ENCODE peak calls at places on chromosome 16, in seven cellular contexts. Z is lower lobe of right lung; D is CD4-positive, alpha-beta memory T cell; R is mucosa of descending colon; E is uterus; M is body of pancreas; S is heart left ventricle. I is an unnamed sample. For H3K4me1 and H3K9me3, the result is how much of the 10 kb centered on the place peaks cover.

GRCh38 chr16:70476272-70477020 is 22.1 kb downstream of the FCSK start:
- DNase-seq in R (no peak), E (no peak), D (no peak), S (no peak), M (no peak), Z (no peak), I (no peak)

GRCh38 chr16:23527961-23528634 is 17.8 kb upstream of the GGA2 start:
- DNase-seq in E (no peak), D (no peak), R (no peak), Z (no peak), M (peak), S (no peak), I (no peak)

GRCh38 chr16:63981639-63982038 is 1140.2 kb downstream of the CDH11 start:
- DNase-seq in E (no peak), Z (no peak), M (no peak), D (no peak), R (no peak), S (no peak), I (no peak)

GRCh38 chr16:75653926-75654325 is 6.4 kb downstream of the TERF2IP start:
- DNase-seq in Z (no peak), E (no peak), S (no peak), M (no peak), D (no peak), R (no peak), I (no peak)

GRCh38 chr16:58020628-58021521 is 4.7 kb upstream of the MMP15 start:
- DNase-seq in S (peak), M (peak), E (peak), R (no peak), D (peak), Z (peak), I (peak)

GRCh38 chr16:83574388-83574787 is 233.4 kb upstream of the HSBP1 start:
- DNase-seq in E (no peak), M (no peak), S (no peak), Z (no peak), R (no peak), D (no peak), I (no peak)

GRCh38 chr16:58102665-58103427 is 26.3 kb downstream of the CFAP20 start:
- DNase-seq in Z (no peak), E (no peak), M (no peak), R (no peak), D (no peak), S (peak), I (no peak)

GRCh38 chr16:11259288-11259621 is 3.3 kb upstream of the SOCS1 start:
- DNase-seq in E (no peak), M (peak), D (no peak), R (no peak), Z (no peak), S (no peak), I (no peak)

GRCh38 chr16:4373909-4374742 is 2.5 kb downstream of the VASN start:
- DNase-seq in M (peak), Z (peak), R (no peak), E (peak), S (peak), D (no peak), I (no peak)

GRCh38 chr16:86951831-86952598 is 365.2 kb downstream of the C16orf95 start:
- DNase-seq in D (no peak), E (no peak), Z (no peak), R (no peak), S (peak), M (peak), I (no peak)

GRCh38 chr16:47142469-47143328 is 1.0 kb downstream of the NETO2 start:
- DNase-seq in S (peak), E (no peak), R (peak), Z (peak), M (peak), D (peak), I (no peak)

GRCh38 chr16:54446639-54447038 is 160.1 kb upstream of the IRX3 start:
- DNase-seq in R (no peak), D (no peak), Z (no peak), M (no peak), E (no peak), S (peak), I (no peak)

GRCh38 chr16:19481291-19481690 is 40.6 kb downstream of the GDE1 start:
- DNase-seq in R (no peak), S (no peak), Z (no peak), M (no peak), E (no peak), D (no peak), I (no peak)

GRCh38 chr16:80158766-80159165 is 382.0 kb upstream of the DYNLRB2 start:
- DNase-seq in S (no peak), M (no peak), Z (no peak), D (no peak), R (no peak), E (no peak), I (no peak)

GRCh38 chr16:66517586-66518263 is 32.2 kb downstream of the TK2 start:
- DNase-seq in E (no peak), D (no peak), S (peak), Z (no peak), R (no peak), M (no peak), I (no peak)

GRCh38 chr16:57479043-57479421 is 7.3 kb downstream of the DOK4 start:
- DNase-seq in S (no peak), Z (no peak), E (no peak), D (no peak), M (no peak), R (peak), I (no peak)

GRCh38 chr16:66605177-66605999 is 884 bp downstream of the CMTM3 start:
- DNase-seq in M (peak), S (peak), D (no peak), E (peak), R (peak), Z (peak), I (peak)

GRCh38 chr16:25065899-25066298 is 45.6 kb upstream of the LCMT1 start:
- DNase-seq in Z (no peak), E (no peak), D (no peak), M (no peak), S (no peak), R (no peak), I (no peak)

GRCh38 chr16:89324056-89325010 is 106.8 kb downstream of the ZNF778 start:
- DNase-seq in S (peak), Z (peak), R (peak), D (no peak), M (no peak), E (no peak), I (no peak)

GRCh38 chr16:89320717-89321501 is 103.4 kb downstream of the ZNF778 start:
- DNase-seq in S (peak), R (peak), Z (peak), D (no peak), M (peak), E (no peak), I (no peak)

GRCh38 chr16:89325861-89326471 is 108.5 kb downstream of the ZNF778 start:
- DNase-seq in D (no peak), E (peak), M (peak), R (peak), Z (peak), S (no peak), I (no peak)

GRCh38 chr16:89322381-89323119 is 105.0 kb downstream of the ZNF778 start:
- DNase-seq in R (peak), Z (peak), D (no peak), S (peak), E (peak), M (no peak), I (no peak)

DNA sequence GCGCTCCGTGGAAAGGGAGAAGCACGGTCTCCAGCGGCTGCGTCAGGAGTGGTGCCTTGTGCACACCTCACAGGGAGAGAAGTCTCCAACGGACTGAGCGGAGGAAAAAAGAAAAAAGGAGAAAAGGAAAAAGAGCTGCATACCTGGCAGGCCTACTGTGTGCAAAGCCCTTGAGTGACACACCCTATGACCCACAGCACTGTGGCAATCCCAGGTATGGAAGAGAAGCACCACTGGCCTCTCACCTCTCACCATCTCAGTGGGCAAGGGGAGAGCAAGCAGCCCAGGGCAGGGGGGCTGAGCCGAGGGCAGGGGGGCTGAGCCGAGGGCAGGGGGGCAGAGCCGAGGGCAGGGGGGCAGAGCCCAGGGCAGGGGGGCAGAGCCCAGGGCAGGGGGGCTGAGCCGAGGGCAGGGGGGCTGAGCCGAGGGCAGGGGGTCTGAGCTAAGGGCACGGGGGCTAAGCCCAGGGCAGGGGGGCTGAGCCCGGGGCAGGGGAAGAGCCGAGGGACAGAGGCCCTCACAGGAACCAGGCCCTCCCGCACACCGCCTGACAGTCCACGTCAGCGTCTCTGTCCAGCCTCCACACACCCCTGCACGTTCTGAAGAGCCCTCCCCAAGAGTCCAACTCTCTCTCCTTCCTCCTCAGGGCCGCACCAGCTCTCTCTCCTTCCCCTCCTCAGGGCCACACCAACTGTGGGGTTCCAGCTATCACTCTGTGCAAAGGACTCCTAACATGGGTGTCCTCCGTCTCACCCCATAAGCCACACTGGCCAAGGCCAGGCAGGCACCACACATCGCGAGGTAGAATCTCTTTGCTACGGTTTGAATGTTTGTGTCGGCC is 105.8 kb downstream of the ZNF778 start:
- DNase-seq in M (no peak), R (peak), E (no peak), S (peak), D (no peak), Z (peak), I (no peak)
- H3K4me1 ChIP-seq in M (half or more), R (half or more), E (under half), S (half or more), D (half or more), Z (half or more), I (half or more)

GRCh38 chr16:62408760-62409159 is 372.5 kb upstream of the CDH8 start:
- DNase-seq in E (no peak), D (no peak), R (peak), S (no peak), M (no peak), Z (no peak), I (no peak)

GRCh38 chr16:62404857-62405611 is 368.8 kb upstream of the CDH8 start:
- DNase-seq in Z (no peak), S (no peak), E (no peak), R (no peak), M (no peak), D (no peak), I (no peak)

DNA sequence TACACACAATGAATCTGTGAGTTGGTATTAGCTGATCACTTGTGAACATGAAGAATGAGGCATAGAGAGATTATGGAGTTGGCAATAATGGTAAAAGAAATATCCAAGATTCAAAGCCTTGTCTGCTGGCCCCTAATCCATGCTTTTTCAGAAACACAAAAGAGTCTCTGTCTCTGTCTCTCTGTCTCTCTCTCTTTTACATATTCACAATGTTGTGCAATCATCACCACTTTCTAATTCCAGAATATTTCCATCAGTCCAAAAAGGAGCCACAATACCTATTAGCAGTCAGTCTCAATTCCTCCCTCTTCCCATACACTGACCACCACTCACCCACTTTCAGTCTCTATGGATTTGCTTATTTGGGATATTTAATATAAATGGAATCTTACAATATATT is 370.1 kb upstream of the CDH8 start:
- DNase-seq in S (no peak), M (no peak), E (no peak), D (no peak), R (no peak), Z (no peak), I (no peak)
- H3K9me3 ChIP-seq in S (under half), M (under half), E (under half), D (under half), R (under half), Z (under half), I (under half)

GRCh38 chr16:89035013-89035697 is 58.1 kb upstream of the CBFA2T3 start:
- DNase-seq in E (no peak), S (no peak), R (peak), Z (no peak), D (no peak), M (no peak), I (no peak)

GRCh38 chr16:89033304-89033703 is 56.3 kb upstream of the CBFA2T3 start:
- DNase-seq in R (peak), S (no peak), Z (no peak), M (no peak), D (no peak), E (no peak), I (no peak)

GRCh38 chr16:89034573-89034961 is 57.6 kb upstream of the CBFA2T3 start:
- DNase-seq in D (no peak), R (no peak), E (no peak), Z (peak), M (no peak), S (no peak), I (no peak)

GRCh38 chr16:89035698-89036570 is 57.7 kb upstream of the ACSF3 start:
- DNase-seq in E (no peak), S (peak), D (no peak), R (peak), Z (peak), M (no peak), I (no peak)

GRCh38 chr16:89033796-89034572 is 57.0 kb upstream of the CBFA2T3 start:
- DNase-seq in M (no peak), D (no peak), E (no peak), Z (peak), S (peak), R (peak), I (no peak)
- H3K4me1 ChIP-seq in M (under half), D (under half), E (under half), Z (under half), S (under half), R (under half), I (under half)

GRCh38 chr16:35733278-35733965 is 2274.0 kb downstream of the TP53TG3F start:
- DNase-seq in M (no peak), E (no peak), S (no peak), R (no peak), Z (no peak), D (no peak), I (no peak)
- H3K9me3 ChIP-seq in M (under half), E (under half), S (under half), R (half or more), Z (under half), D (under half), I (under half)

I was measured in effector memory CD4-positive, alpha-beta T cell.